ENCODE peak calls at places on chromosomes 1 and 21, in ten cellular contexts. L is HFFc6; S is iPS-NIHi11; F is iris pigment epithelial cell; N is SW 1271; E is stimulated activated naive CD4-positive, alpha-beta T cell; V is GF-D8; Y is NCI-H82; W is hepatic stellate cell; G is NCI-H1092. Q is an unnamed sample.

GRCh38 chr1:93597697-93598096 is 83.9 kb downstream of the BCAR3 start:
- DNase-seq in W (no peak), N (no peak), G (no peak), V (no peak), Y (no peak), L (no peak), E (no peak), S (no peak), F (no peak), Q (no peak)

GRCh38 chr1:6336946-6337622 is 56.5 kb downstream of the ACOT7 start:
- DNase-seq in S (no peak), F (no peak), L (no peak), Y (no peak), G (no peak), N (no peak), E (no peak), V (no peak), W (no peak), Q (no peak)

GRCh38 chr1:205669341-205670142 is 10.8 kb downstream of the SLC45A3 start:
- DNase-seq in Y (peak; percentile 59), L (no peak), V (no peak), N (no peak), W (no peak), G (no peak), F (no peak), E (no peak), S (no peak), Q (peak; percentile 59)

GRCh38 chr1:101282314-101283087 is 45.7 kb downstream of the S1PR1 start:
- DNase-seq in W (no peak), V (no peak), S (no peak), L (no peak), G (no peak), F (peak; percentile 76), Y (peak; percentile 21), N (no peak), E (no peak), Q (no peak)

GRCh38 chr21:43193651-43194302 is 25.0 kb downstream of the CRYAA start:
- DNase-seq in S (no peak), W (peak; percentile 83), E (no peak), G (peak; percentile 26), L (peak; percentile 61), V (no peak), N (no peak), F (peak; percentile 75), Y (no peak), Q (peak; percentile 52)

GRCh38 chr1:229225331-229225782 is 45.6 kb upstream of the RAB4A start:
- DNase-seq in N (no peak), Y (no peak), E (no peak), G (no peak), V (no peak), W (no peak), L (no peak), S (no peak), F (no peak), Q (no peak)

GRCh38 chr1:231039161-231040018 is 664 bp downstream of the FAM89A start:
- DNase-seq in L (no peak), N (peak; percentile 5), F (peak; percentile 68), V (no peak), S (peak; percentile 58), E (no peak), Y (peak; percentile 96), G (no peak), W (peak; percentile 40), Q (peak; percentile 8)

GRCh38 chr1:235622933-235623790 is 26.4 kb downstream of the GNG4 start:
- DNase-seq in F (no peak), G (no peak), L (no peak), S (no peak), V (no peak), E (no peak), N (no peak), W (no peak), Y (no peak), Q (no peak)

GRCh38 chr21:26572668-26573381 is at the start of gene CYYR1:
- DNase-seq in Y (no peak), F (peak; percentile 9), S (peak; percentile 69), L (no peak), V (no peak), W (no peak), G (peak; percentile 48), N (no peak), E (no peak), Q (no peak)

GRCh38 chr1:205543351-205544305 is 39.2 kb downstream of the CDK18 start:
- DNase-seq in L (peak; percentile 83), G (peak; percentile 39), S (peak; percentile 78), F (peak; percentile 68), Y (peak; percentile 91), V (no peak), N (no peak), W (peak; percentile 60), E (no peak), Q (no peak)

GRCh38 chr1:116273042-116273783 is 99.8 kb upstream of the ATP1A1 start:
- DNase-seq in F (no peak), W (no peak), Y (peak; percentile 94), G (no peak), V (no peak), N (no peak), L (no peak), S (no peak), E (no peak), Q (no peak)

GRCh38 chr1:173418107-173418985 is 58.8 kb upstream of the PRDX6 start:
- DNase-seq in G (no peak), E (no peak), F (no peak), W (no peak), N (no peak), L (no peak), S (no peak), Y (no peak), V (no peak), Q (peak; percentile 82)

GRCh38 chr21:36813071-36813470 is 114.2 kb downstream of the SIM2 start:
- DNase-seq in V (no peak), E (no peak), N (no peak), F (peak; percentile 27), S (no peak), Y (no peak), L (no peak), W (no peak), G (no peak), Q (no peak)

Q was measured in GM12865.